ENCODE peak calls at places on chromosome 2, in four cellular contexts. S is ovary, J is HFF-Myc, L is heart left ventricle. G is an unnamed sample.

GRCh38 chr2:25029183-25029554 is 12.7 kb upstream of the EFR3B start:
- DNase-seq in L (no peak), J (no peak), S (no peak), G (no peak)

GRCh38 chr2:109463891-109464290 is 149.9 kb downstream of the SEPTIN10 start:
- DNase-seq in L (no peak), S (no peak), J (no peak), G (no peak)

GRCh38 chr2:182302174-182302573 is 124.7 kb downstream of the PDE1A start:
- DNase-seq in J (no peak), S (no peak), L (no peak), G (peak; percentile 79)

GRCh38 chr2:48107326-48107925 is 201.1 kb upstream of the FBXO11 start:
- DNase-seq in L (no peak), J (peak; percentile 63), S (no peak), G (no peak)

GRCh38 chr2:170324640-170325046 is 146.7 kb downstream of the MYO3B start:
- DNase-seq in L (no peak), S (no peak), J (peak; percentile 11), G (no peak)

GRCh38 chr2:11056614-11057013 is 98.7 kb upstream of the SLC66A3 start:
- DNase-seq in S (no peak), J (peak; percentile 83), L (no peak), G (peak; percentile 90)

GRCh38 chr2:20617892-20618467 is 32.9 kb downstream of the HS1BP3 start:
- DNase-seq in S (peak; percentile 98), J (peak; percentile 88), L (peak; percentile 98), G (peak; percentile 95)

GRCh38 chr2:47708801-47709499 is 74.0 kb upstream of the MSH6 start:
- DNase-seq in S (no peak), L (no peak), J (no peak), G (no peak)

GRCh38 chr2:19532797-19533196 is 174.4 kb upstream of the OSR1 start:
- DNase-seq in J (no peak), L (no peak), S (no peak), G (no peak)

GRCh38 chr2:174070281-174070680 is 105.1 kb upstream of the SP3 start:
- DNase-seq in L (no peak), S (no peak), J (no peak), G (no peak)

GRCh38 chr2:57448816-57449215 is 597.8 kb upstream of the VRK2 start:
- DNase-seq in S (no peak), J (no peak), L (no peak), G (no peak)

GRCh38 chr2:216691210-216691741 is 4.1 kb downstream of the IGFBP5 start:
- DNase-seq in S (peak; percentile 81), L (peak; percentile 91), J (no peak), G (no peak)

GRCh38 chr2:217402622-217403383 is 542.9 kb upstream of the TNP1 start:
- DNase-seq in J (no peak), S (peak; percentile 83), L (no peak), G (no peak)

GRCh38 chr2:219167997-219168396 is 1.8 kb downstream of the SLC23A3 start:
- DNase-seq in S (no peak), L (no peak), J (no peak), G (no peak)

GRCh38 chr2:171893824-171894611 is at the start of gene SLC25A12:
- DNase-seq in S (peak; percentile 83), L (peak; percentile 87), J (peak; percentile 16), G (no peak)

GRCh38 chr2:136108461-136108860 is 9.5 kb downstream of the CXCR4 start:
- DNase-seq in S (no peak), J (no peak), L (peak; percentile 32), G (no peak)

GRCh38 chr2:105866439-105867170 is 121.9 kb downstream of the NCK2 start:
- DNase-seq in S (no peak), J (no peak), L (no peak), G (peak; percentile 52)

GRCh38 chr2:130835766-130836015 is 1.0 kb upstream of the ARHGEF4 start:
- DNase-seq in J (no peak), S (no peak), L (no peak), G (no peak)

GRCh38 chr2:145654156-145654555 is 1134.2 kb upstream of the ZEB2 start:
- DNase-seq in J (no peak), S (no peak), L (no peak), G (no peak)

GRCh38 chr2:49174755-49175154 is 20.4 kb upstream of the FSHR start:
- DNase-seq in J (no peak), S (no peak), L (no peak), G (no peak)

GRCh38 chr2:135651717-135652116 is 89.9 kb upstream of the UBXN4 start:
- DNase-seq in S (no peak), L (no peak), J (no peak), G (no peak)

GRCh38 chr2:168519534-168520308 is 63.6 kb downstream of the CERS6 start:
- DNase-seq in S (no peak), J (no peak), L (no peak), G (no peak)

GRCh38 chr2:113755690-113756063 is 765 bp downstream of the SLC35F5 start:
- DNase-seq in J (no peak), S (no peak), L (no peak), G (no peak)

GRCh38 chr2:134489732-134490384 is 228.9 kb downstream of the TMEM163 start:
- DNase-seq in L (no peak), S (no peak), J (no peak), G (no peak)

GRCh38 chr2:188306271-188306670 is 14.6 kb downstream of the GULP1 start:
- DNase-seq in J (no peak), L (no peak), S (no peak), G (no peak)

GRCh38 chr2:56185582-56186046 is 1.8 kb downstream of the CCDC85A start:
- DNase-seq in S (no peak), J (no peak), L (peak; percentile 57), G (no peak)

GRCh38 chr2:62461707-62462106 is 44.3 kb downstream of the TMEM17 start:
- DNase-seq in S (no peak), J (no peak), L (no peak), G (no peak)

GRCh38 chr2:221617996-221618395 is 45.9 kb upstream of the EPHA4 start:
- DNase-seq in S (no peak), L (no peak), J (no peak), G (no peak)

GRCh38 chr2:128237081-128237534 is 81.6 kb downstream of the HS6ST1 start:
- DNase-seq in J (no peak), S (no peak), L (peak; percentile 34), G (peak; percentile 40)

GRCh38 chr2:47301731-47302130 is 101.2 kb upstream of the MSH2 start:
- DNase-seq in J (no peak), L (no peak), S (no peak), G (no peak)

GRCh38 chr2:42794271-42795046 is 2.1 kb upstream of the HAAO start:
- DNase-seq in S (peak; percentile 29), L (no peak), J (no peak), G (no peak)

GRCh38 chr2:91477731-91478672 is 2786.5 kb downstream of the RPIA start:
- DNase-seq in L (peak; percentile 42), S (no peak), J (no peak), G (no peak)

GRCh38 chr2:233435436-233436190 is 81.3 kb downstream of the DGKD start:
- DNase-seq in J (no peak), S (peak; percentile 15), L (no peak), G (no peak)

GRCh38 chr2:150888337-150888736 is 373.3 kb downstream of the RBM43 start:
- DNase-seq in S (no peak), J (no peak), L (no peak), G (no peak)

GRCh38 chr2:224904390-224904789 is 137.9 kb downstream of the DOCK10 start:
- DNase-seq in L (no peak), S (no peak), J (no peak), G (no peak)

GRCh38 chr2:133012847-133013734 is 343.1 kb upstream of the LYPD1 start:
- DNase-seq in S (no peak), J (no peak), L (no peak), G (no peak)

DNA sequence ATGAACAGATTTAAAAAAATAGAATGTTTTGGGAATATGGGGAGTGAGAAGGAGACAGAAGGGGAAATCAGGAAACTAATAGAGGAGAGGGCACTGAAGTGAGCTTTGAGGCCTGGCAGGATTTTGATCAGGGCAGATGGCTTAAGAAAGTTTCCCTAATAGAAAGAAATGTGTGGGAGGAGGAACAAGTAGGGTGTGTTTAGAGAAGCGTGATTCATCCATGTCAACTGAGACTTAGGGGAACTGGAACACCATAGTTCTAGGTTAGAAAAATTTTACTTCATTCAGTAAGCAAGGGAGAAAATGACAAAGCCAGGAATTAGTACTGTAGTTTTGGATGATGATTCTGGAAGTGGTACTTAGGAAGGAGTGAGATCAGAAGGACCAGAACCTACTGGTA is 295.9 kb downstream of the PLCL1 start:
- DNase-seq in S (no peak), J (no peak), L (no peak), G (no peak)
- TF ChIP-seq CTCF in S (no peak), J (no peak), L (no peak), G (no peak)

GRCh38 chr2:118675531-118675930 is 171.9 kb downstream of the EN1 start:
- DNase-seq in J (no peak), S (no peak), L (no peak), G (no peak)

GRCh38 chr2:118683460-118683859 is 164.0 kb downstream of the EN1 start:
- DNase-seq in J (no peak), L (no peak), S (no peak), G (no peak)

GRCh38 chr2:118677546-118677945 is 169.9 kb downstream of the EN1 start:
- DNase-seq in S (no peak), J (no peak), L (no peak), G (no peak)

DNA sequence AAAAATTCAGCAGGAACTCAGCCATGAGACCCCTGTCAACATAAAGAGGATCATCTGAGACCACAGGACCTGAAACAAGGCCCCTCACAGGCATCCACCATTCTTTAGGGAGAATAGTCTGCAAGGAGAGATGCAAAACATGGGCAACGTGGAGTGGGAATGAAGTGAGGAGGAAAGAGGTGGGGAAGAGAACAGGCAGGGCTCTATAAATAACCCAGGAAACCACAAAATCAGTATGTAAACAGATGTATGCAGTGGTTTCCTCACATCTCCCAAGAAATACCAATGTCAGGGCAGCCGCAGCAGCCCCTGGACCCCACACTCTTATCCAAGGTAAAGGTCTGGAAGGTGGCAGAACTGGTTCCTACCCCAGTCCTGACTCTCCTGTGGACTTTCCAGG is 168.5 kb downstream of the EN1 start:
- DNase-seq in J (no peak), L (no peak), S (no peak), G (no peak)
- H3K4me3 ChIP-seq in J (no peak overlapping the region), L (no peak overlapping the region), S (no peak overlapping the region), G (no peak overlapping the region)

DNA sequence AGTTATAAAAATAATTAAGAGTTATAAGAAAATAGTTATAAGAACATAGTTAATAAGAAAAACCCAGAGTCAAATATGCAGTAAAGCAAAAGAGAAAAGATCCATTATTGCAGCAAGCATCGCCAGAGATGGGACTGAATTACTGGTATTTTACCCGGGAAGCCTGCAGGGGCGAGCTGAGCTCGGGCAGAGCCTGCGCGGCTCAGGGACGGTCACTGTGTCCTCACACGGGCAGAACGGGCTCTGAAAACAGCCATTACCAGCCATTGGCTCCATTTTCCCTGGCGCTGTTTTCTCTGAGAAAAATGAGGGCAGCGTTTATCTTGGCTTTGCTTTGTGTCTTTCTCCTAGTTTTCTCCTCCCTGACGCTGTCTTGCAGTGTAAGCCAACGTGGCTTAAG is 95.3 kb upstream of the ALKAL2 start:
- DNase-seq in L (no peak), J (no peak), S (no peak), G (no peak)
- TF ChIP-seq CTCF in L (no peak), J (no peak), S (no peak), G (no peak)

GRCh38 chr2:16487686-16488085 is 177.9 kb downstream of the CYRIA start:
- DNase-seq in S (peak; percentile 19), J (no peak), L (peak; percentile 10), G (no peak)
- H3K4me3 ChIP-seq in S (no peak overlapping the region), J (no peak overlapping the region), L (no peak overlapping the region), G (no peak overlapping the region)

GRCh38 chr2:118431188-118431562 is 342.9 kb downstream of the INSIG2 start:
- DNase-seq in L (no peak), J (no peak), S (no peak), G (peak; percentile 9)
- TF ChIP-seq CTCF in L (no peak), J (no peak), S (no peak), G (peak; percentile 21)

G was measured in AG04449.